ENCODE peak calls at places on chromosomes 6 and 20, in five cellular contexts. Y is stimulated activated CD4-positive, alpha-beta T cell treated with anti-CD3 and anti-CD28 coated beads, TNF-alpha, amount 100 ng/mL, for 1 hour; R is lower lobe of right lung; G is psoas muscle; Z is sciatic nerve. O is an unnamed sample.

GRCh38 chr20:23205221-23205620 is 119.1 kb upstream of the CD93 start:
- DNase-seq in Y (no peak), R (no peak), G (no peak), Z (no peak), O (no peak)

GRCh38 chr6:6825153-6825847 is 236.8 kb downstream of the LY86 start:
- DNase-seq in Y (no peak), R (no peak), G (peak), Z (no peak), O (no peak)

GRCh38 chr20:13430346-13431002 is 208.3 kb downstream of the TASP1 start:
- DNase-seq in Y (no peak), R (no peak), G (no peak), Z (no peak), O (no peak)

GRCh38 chr6:85118233-85118632 is 331.6 kb upstream of the NT5E start:
- DNase-seq in Y (no peak), R (no peak), G (no peak), Z (no peak), O (no peak)

GRCh38 chr6:99016355-99016754 is 68.6 kb upstream of the FBXL4 start:
- DNase-seq in Y (no peak), R (no peak), G (no peak), Z (no peak), O (no peak)

GRCh38 chr20:46056970-46057855 is 28.2 kb downstream of the SLC12A5 start:
- DNase-seq in Y (no peak), R (peak), G (peak), Z (peak), O (peak)

GRCh38 chr20:22763257-22763906 is 179.0 kb upstream of the FOXA2 start:
- DNase-seq in Y (no peak), R (no peak), G (no peak), Z (no peak), O (peak)

GRCh38 chr6:73652637-73653570 is 888 bp downstream of the SLC17A5 start:
- DNase-seq in Y (peak), R (peak), G (peak), Z (peak), O (peak)

GRCh38 chr6:141463237-141463977 is 669.3 kb upstream of the GJE1 start:
- DNase-seq in Y (no peak), R (no peak), G (no peak), Z (no peak), O (no peak)

GRCh38 chr6:73728548-73729205 is 32.7 kb downstream of the CD109 start:
- DNase-seq in Y (no peak), R (no peak), G (no peak), Z (no peak), O (no peak)

GRCh38 chr6:160000280-160000704 is 31.4 kb downstream of the IGF2R start:
- DNase-seq in Y (no peak), R (no peak), G (no peak), Z (no peak), O (no peak)

GRCh38 chr6:4388675-4389074 is 253.3 kb upstream of the ECI2 start:
- DNase-seq in Y (no peak), R (no peak), G (no peak), Z (no peak), O (no peak)